ENCODE peak calls at places on chromosomes 13 and 19, in seven cellular contexts. V is SHP77; D is spleen; W is stimulated activated CD4-positive, alpha-beta T cell treated with anti-CD3 and anti-CD28 coated beads, TNF-alpha, amount 100 ng/mL, for 48 hours; Y is OCI-LY7; P is erythroblast; G is RWPE1. U is an unnamed sample.

GRCh38 chr13:26697069-26697955 is 63.3 kb downstream of the GPR12 start:
- DNase-seq in Y (no peak), W (no peak), G (no peak), D (no peak), P (no peak), V (no peak), U (no peak)

GRCh38 chr19:4972509-4973230 is 3.8 kb downstream of the KDM4B start:
- DNase-seq in D (no peak), Y (no peak), V (no peak), P (no peak), G (no peak), W (no peak), U (no peak)

GRCh38 chr13:51997641-51998330 is 13.5 kb downstream of the ATP7B start:
- DNase-seq in Y (no peak), G (no peak), W (no peak), V (no peak), D (no peak), P (no peak), U (no peak)

GRCh38 chr13:110134801-110135200 is 172.2 kb downstream of the COL4A1 start:
- DNase-seq in Y (no peak), W (no peak), V (no peak), G (no peak), D (no peak), P (no peak), U (peak; percentile 36)

GRCh38 chr13:70391678-70392077 is 283.4 kb upstream of the KLHL1 start:
- DNase-seq in W (no peak), G (no peak), P (no peak), V (peak; percentile 71), Y (no peak), D (no peak), U (peak; percentile 71)

GRCh38 chr19:33780251-33780650 is 16.4 kb upstream of the KCTD15 start:
- DNase-seq in G (no peak), Y (no peak), P (no peak), W (no peak), V (no peak), D (no peak), U (no peak)

GRCh38 chr13:39577833-39578232 is 25.2 kb downstream of the LHFPL6 start:
- DNase-seq in W (no peak), P (peak; percentile 4), Y (peak; percentile 57), D (no peak), G (no peak), V (no peak), U (no peak)

GRCh38 chr19:36672368-36672767 is 5.7 kb upstream of the ZNF461 start:
- DNase-seq in G (no peak), W (no peak), Y (no peak), P (no peak), V (no peak), D (no peak), U (no peak)

GRCh38 chr13:59094149-59094548 is 1069.6 kb downstream of the DIAPH3 start:
- DNase-seq in V (no peak), Y (no peak), G (peak; percentile 18), W (no peak), D (no peak), P (no peak), U (no peak)

GRCh38 chr13:111115051-111115840 is at the start of gene ARHGEF7:
- DNase-seq in W (no peak), D (no peak), Y (no peak), P (peak; percentile 10), G (no peak), V (no peak), U (peak; percentile 31)

U was measured in NCI-H2029.